ENCODE peak calls at places on chromosomes 11 and 22, in four cellular contexts. Y is CD8-positive, alpha-beta T cell; N is A549; E is mammary epithelial cell. X is an unnamed sample.

GRCh38 chr22:36445158-36445668 is 36.2 kb downstream of the TXN2 start:
- DNase-seq in Y (no peak), N (no peak), E (no peak), X (peak)

GRCh38 chr11:79019981-79020380 is 420.8 kb downstream of the TENM4 start:
- DNase-seq in Y (no peak), N (no peak), E (no peak), X (no peak)

GRCh38 chr22:38230108-38230825 is 28.5 kb downstream of the MAFF start:
- DNase-seq in Y (peak), N (peak), E (no peak), X (peak)

GRCh38 chr11:69144719-69145365 is 10.9 kb upstream of the SMIM38 start:
- DNase-seq in Y (no peak), N (no peak), E (no peak), X (no peak)

GRCh38 chr22:37607912-37608476 is 640 bp upstream of the GGA1 start:
- DNase-seq in Y (no peak), N (no peak), E (no peak), X (no peak)

GRCh38 chr11:36409152-36409713 is 100.8 kb downstream of the TRAF6 start:
- DNase-seq in Y (no peak), N (no peak), E (no peak), X (no peak)

GRCh38 chr11:114200351-114200750 is 95.8 kb upstream of the NNMT start:
- DNase-seq in Y (no peak), N (no peak), E (no peak), X (no peak)

GRCh38 chr11:134261626-134262488 is 8.5 kb downstream of the ACAD8 start:
- DNase-seq in Y (peak), N (peak), E (no peak), X (peak)

GRCh38 chr22:22009661-22010060 is 27.1 kb upstream of the TOP3B start:
- DNase-seq in Y (no peak), N (no peak), E (peak), X (no peak)

GRCh38 chr11:85889676-85890579 is 34.7 kb downstream of the CCDC83 start:
- DNase-seq in Y (no peak), N (peak), E (peak), X (peak)

GRCh38 chr11:100574894-100575769 is 112.0 kb upstream of the ARHGAP42 start:
- DNase-seq in Y (no peak), N (peak), E (peak), X (no peak)

GRCh38 chr22:48342732-48343131 is 1484.9 kb downstream of the BRD1 start:
- DNase-seq in Y (no peak), N (no peak), E (no peak), X (no peak)

GRCh38 chr11:119975561-119976152 is 162.3 kb downstream of the TRIM29 start:
- DNase-seq in Y (no peak), N (no peak), E (no peak), X (no peak)

GRCh38 chr11:606245-606644 is 9.5 kb downstream of the IRF7 start:
- DNase-seq in Y (no peak), N (peak), E (peak), X (no peak)

GRCh38 chr22:44597616-44598015 is 99.6 kb upstream of the RTL6 start:
- DNase-seq in Y (no peak), N (no peak), E (no peak), X (peak)

GRCh38 chr22:21972293-21972779 is 10.3 kb downstream of the TOP3B start:
- DNase-seq in Y (peak), N (peak), E (no peak), X (peak)

GRCh38 chr11:33665666-33666065 is 35.0 kb downstream of the C11orf91 start:
- DNase-seq in Y (no peak), N (no peak), E (no peak), X (no peak)

DNA sequence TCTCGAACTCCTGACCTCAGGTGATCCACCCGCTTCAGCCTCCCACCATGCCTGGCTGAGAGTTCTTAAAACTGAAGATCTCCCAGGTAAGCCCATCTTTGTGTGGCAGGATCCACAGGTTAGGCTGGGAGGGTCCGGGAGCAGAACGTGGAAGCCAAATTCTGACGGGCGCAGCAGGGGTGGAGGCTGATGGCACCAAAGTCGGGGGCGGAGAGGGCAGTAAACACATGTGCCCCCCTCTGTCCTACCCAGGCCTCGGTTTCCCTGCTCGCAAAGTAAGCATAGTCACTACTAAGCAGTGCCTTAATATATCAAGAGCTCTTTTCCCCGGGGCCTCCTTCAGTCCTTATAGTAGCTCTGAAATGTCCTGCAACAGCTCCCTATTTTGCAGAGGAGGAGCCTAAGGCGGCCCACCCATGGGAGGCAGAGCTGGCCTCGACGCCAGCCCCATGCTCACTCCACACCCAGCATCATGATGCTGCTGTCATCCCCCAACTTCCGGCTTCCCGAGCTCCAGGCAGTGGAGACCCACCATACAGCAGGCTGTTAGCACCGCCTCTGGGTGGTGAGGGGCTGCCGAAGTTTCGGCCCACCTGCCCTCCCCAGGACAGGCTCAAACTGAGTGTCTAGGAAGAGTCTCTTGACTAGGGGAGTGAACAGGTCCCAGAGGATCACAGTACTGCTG is 230.0 kb downstream of the CTTN start:
- DNase-seq in Y (no peak), N (no peak), E (no peak), X (no peak)
- H3K27ac ChIP-seq in Y (no peak), N (no peak), E (no peak), X (no peak)

DNA sequence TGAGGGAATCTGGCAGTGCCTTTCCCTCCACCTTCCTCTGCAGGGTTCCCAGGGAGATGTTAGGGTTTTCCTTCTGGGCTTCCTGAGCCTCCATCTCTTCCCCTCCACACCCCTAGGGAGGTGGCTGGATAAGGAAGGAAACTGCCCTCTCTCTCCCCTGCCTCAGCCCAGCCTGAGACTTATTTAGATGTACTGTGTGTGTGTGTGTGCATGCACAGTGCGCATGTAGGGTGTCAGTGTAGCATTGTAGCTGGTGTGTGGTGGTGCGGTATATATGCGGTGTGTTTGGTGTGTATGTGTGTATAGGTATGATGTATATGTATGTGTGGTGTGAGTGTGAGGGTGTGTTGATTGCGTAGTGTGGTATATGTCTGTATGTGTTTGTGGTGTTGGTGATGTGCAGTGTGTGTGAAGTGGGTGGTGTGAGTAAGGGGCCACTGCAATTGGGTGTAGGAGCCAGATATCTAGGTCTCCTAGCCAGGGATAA is 1.5 kb downstream of the FXYD6 start:
- DNase-seq in Y (no peak), N (no peak), E (no peak), X (no peak)
- H3K4me3 ChIP-seq in Y (peak), N (no peak), E (no peak), X (peak)

GRCh38 chr11:2096001-2096918 is 42.9 kb downstream of the IGF2 start:
- DNase-seq in Y (no peak), N (no peak), E (no peak), X (no peak)

GRCh38 chr11:2097998-2098690 is 41.0 kb downstream of the IGF2 start:
- DNase-seq in Y (no peak), N (no peak), E (no peak), X (no peak)

GRCh38 chr11:2096919-2097301 is 42.3 kb downstream of the IGF2 start:
- DNase-seq in Y (no peak), N (no peak), E (no peak), X (peak)

GRCh38 chr11:2098691-2099522 is 40.3 kb downstream of the IGF2 start:
- DNase-seq in Y (no peak), N (no peak), E (peak), X (no peak)

GRCh38 chr11:2097356-2097997 is 41.7 kb downstream of the IGF2 start:
- DNase-seq in Y (no peak), N (no peak), E (no peak), X (peak)
- H3K27ac ChIP-seq in Y (no peak), N (no peak), E (no peak), X (peak)

DNA sequence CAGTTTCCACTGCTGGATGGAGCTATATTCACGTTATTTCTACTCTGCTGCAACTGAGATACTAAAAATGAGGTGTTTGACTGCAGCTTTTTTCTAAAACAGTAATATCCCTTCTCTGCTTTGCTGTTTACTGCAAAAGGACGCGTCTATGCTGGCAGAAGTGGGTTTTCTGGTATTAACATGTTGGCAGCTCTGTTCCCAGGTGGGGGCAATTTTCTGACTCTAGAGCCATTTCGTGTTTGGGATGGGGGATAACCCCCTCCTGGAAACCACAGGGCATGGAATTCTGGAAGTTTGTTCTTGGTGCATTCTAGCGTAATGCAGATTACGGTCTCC is 4.9 kb downstream of the GRK2 start:
- DNase-seq in Y (no peak), N (no peak), E (no peak), X (no peak)
- H3K4me3 ChIP-seq in Y (peak), N (no peak), E (no peak), X (no peak)

GRCh38 chr11:31824791-31825452 is 13.8 kb upstream of the PAX6 start:
- DNase-seq in Y (no peak), N (no peak), E (no peak), X (no peak)
- H3K27ac ChIP-seq in Y (no peak), N (no peak), E (no peak), X (no peak)

DNA sequence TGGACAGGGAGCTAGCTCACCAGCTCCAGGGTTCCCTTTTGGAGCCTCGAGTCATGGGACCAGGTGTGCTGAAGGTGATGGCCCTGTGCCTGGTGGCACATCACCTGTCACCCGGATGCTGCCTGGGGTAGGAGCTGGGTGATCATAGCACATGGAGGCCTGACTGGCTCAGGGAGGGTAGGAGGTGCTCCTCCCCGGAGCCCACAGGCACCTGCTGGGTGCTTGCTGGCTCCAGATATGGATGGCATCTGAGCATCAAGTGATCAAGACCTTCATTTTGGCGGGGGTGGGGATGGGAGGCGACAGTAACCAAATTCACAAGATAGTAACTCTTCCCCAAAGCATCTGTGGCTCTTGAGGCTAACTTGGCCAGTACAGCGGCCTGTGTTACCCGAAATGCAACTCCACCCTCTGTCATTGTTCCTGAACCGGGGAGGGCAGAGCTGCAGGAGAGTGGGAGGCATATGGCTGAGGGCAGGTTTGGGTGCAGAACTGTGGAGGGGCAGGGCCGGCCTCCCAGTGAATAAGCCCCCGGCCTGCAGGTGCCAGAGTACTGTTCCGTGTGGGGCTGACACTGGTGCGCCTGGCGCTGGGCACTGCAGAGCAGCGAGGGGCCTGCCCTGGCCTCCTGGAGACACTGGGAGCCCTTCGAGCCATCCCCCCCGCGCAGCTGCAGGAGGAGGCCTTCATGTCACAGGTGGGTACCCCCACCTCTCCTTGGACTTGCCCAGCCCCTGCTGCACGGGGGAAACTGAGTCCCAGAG is 4.7 kb downstream of the TBC1D10C start:
- DNase-seq in Y (no peak), N (no peak), E (no peak), X (no peak)
- H3K4me3 ChIP-seq in Y (peak), N (no peak), E (no peak), X (no peak)

GRCh38 chr11:24311974-24312373 is 184.9 kb upstream of the LUZP2 start:
- DNase-seq in Y (no peak), N (no peak), E (no peak), X (no peak)

GRCh38 chr11:24312464-24313238 is 184.2 kb upstream of the LUZP2 start:
- DNase-seq in Y (no peak), N (no peak), E (no peak), X (no peak)
- H3K27ac ChIP-seq in Y (no peak), N (no peak), E (no peak), X (no peak)

GRCh38 chr11:14117632-14118031 is 155.1 kb downstream of the SPON1 start:
- DNase-seq in Y (no peak), N (no peak), E (no peak), X (no peak)
- H3K4me3 ChIP-seq in Y (no peak), N (no peak), E (no peak), X (no peak)

DNA sequence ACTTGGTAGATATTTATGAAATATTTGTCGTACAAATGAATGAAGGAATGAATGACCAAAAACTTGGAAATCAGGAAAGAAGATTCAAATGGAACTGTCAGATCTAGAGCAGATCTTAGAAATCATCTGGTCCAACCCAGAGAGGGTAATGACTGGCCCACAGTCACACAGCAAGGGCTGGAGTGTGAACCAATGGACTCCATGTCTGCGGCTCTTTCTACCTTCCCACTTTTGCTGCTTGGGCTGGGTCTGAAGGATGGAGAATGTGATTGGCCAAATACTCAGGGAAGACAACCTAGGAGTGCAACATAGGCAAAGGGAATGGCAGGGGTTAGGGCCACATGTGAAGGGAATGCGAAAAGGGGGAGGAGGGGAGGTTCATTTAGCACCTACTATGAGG is 5.8 kb upstream of the DGKZ start:
- DNase-seq in Y (no peak), N (no peak), E (no peak), X (no peak)
- H3K27ac ChIP-seq in Y (no peak), N (no peak), E (no peak), X (no peak)

DNA sequence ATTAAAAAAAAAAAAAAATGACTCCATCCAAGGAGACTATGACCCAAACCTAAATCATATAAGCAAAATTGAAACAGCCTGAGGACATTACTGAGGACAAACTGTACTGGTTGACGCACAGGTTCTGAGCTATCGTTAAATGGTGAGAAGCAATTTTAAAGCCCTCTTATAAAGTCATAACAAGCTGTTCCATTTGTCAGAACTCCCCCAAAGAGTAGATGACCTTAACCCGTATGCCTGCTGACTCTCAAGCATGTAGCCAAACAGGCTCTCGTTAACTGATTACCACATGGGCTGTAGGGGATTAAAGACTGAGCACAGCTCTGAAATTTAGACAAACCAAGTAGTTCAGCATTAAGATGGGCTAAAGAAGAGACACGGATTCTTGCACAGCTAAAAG is 2.2 kb downstream of the CRYAB start:
- DNase-seq in Y (no peak), N (no peak), E (no peak), X (no peak)
- H3K4me3 ChIP-seq in Y (no peak), N (no peak), E (peak), X (no peak)